ENCODE peak calls at places on chromosomes 6 and 20, in five cellular contexts. I is foreskin fibroblast, S is endothelial cell of umbilical vein, O is lower lobe of right lung, G is PC-9. H is an unnamed sample.

GRCh38 chr6:166456360-166457156 is 73.8 kb upstream of the MPC1 start:
- DNase-seq in I (no peak), S (peak; percentile 68), O (no peak), G (no peak), H (no peak)

GRCh38 chr20:57280221-57280620 is 13.8 kb upstream of the BMP7 start:
- DNase-seq in I (no peak), S (no peak), O (no peak), G (no peak), H (no peak)

GRCh38 chr6:57027301-57027700 is 19.2 kb upstream of the KIAA1586 start:
- DNase-seq in I (no peak), S (no peak), O (no peak), G (no peak), H (no peak)

GRCh38 chr6:2581611-2582010 is 169.1 kb downstream of the MYLK4 start:
- DNase-seq in I (no peak), S (peak; percentile 28), O (no peak), G (no peak), H (no peak)

GRCh38 chr20:23240519-23240918 is 110.1 kb upstream of the NXT1 start:
- DNase-seq in I (no peak), S (no peak), O (no peak), G (no peak), H (no peak)

GRCh38 chr6:148265058-148265457 is 77.6 kb upstream of the SASH1 start:
- DNase-seq in I (no peak), S (no peak), O (no peak), G (peak; percentile 50), H (no peak)

GRCh38 chr6:147648936-147649335 is 140.4 kb downstream of the SAMD5 start:
- DNase-seq in I (peak; percentile 10), S (no peak), O (no peak), G (no peak), H (no peak)

GRCh38 chr6:136387316-136387715 is 97.7 kb upstream of the BCLAF1 start:
- DNase-seq in I (no peak), S (no peak), O (no peak), G (no peak), H (no peak)

GRCh38 chr20:54476336-54476928 is 1.0 kb downstream of the DOK5 start:
- DNase-seq in I (no peak), S (no peak), O (no peak), G (no peak), H (no peak)

GRCh38 chr6:154122195-154122925 is 83.3 kb downstream of the OPRM1 start:
- DNase-seq in I (no peak), S (no peak), O (no peak), G (no peak), H (no peak)

GRCh38 chr6:137707590-137708360 is 159.3 kb upstream of the TNFAIP3 start:
- DNase-seq in I (peak; percentile 73), S (peak; percentile 68), O (peak; percentile 60), G (peak; percentile 56), H (peak; percentile 75)

GRCh38 chr6:106702046-106702445 is 72.7 kb downstream of the QRSL1 start:
- DNase-seq in I (no peak), S (no peak), O (no peak), G (no peak), H (no peak)

GRCh38 chr20:11777861-11778570 is 139.7 kb upstream of the BTBD3 start:
- DNase-seq in I (peak; percentile 52), S (peak; percentile 79), O (no peak), G (no peak), H (peak; percentile 50)

GRCh38 chr6:152293404-152293803 is 343.8 kb downstream of the SYNE1 start:
- DNase-seq in I (no peak), S (no peak), O (no peak), G (no peak), H (no peak)

GRCh38 chr6:56199956-56200355 is 47.4 kb downstream of the COL21A1 start:
- DNase-seq in I (peak; percentile 66), S (no peak), O (no peak), G (no peak), H (peak; percentile 32)

GRCh38 chr6:46419576-46420002 is 71.7 kb downstream of the RCAN2 start:
- DNase-seq in I (peak; percentile 56), S (peak; percentile 63), O (no peak), G (peak; percentile 48), H (peak; percentile 57)

GRCh38 chr6:87730310-87730709 is 28.3 kb upstream of the AKIRIN2 start:
- DNase-seq in I (no peak), S (no peak), O (no peak), G (no peak), H (peak; percentile 40)

GRCh38 chr20:17202668-17203067 is 24.2 kb upstream of the PCSK2 start:
- DNase-seq in I (no peak), S (no peak), O (no peak), G (no peak), H (no peak)

GRCh38 chr6:166370489-166370888 is 12.3 kb downstream of the MPC1 start:
- DNase-seq in I (no peak), S (no peak), O (no peak), G (no peak), H (no peak)

GRCh38 chr6:156053626-156054025 is 598.0 kb upstream of the NOX3 start:
- DNase-seq in I (no peak), S (no peak), O (no peak), G (no peak), H (no peak)

GRCh38 chr6:82589509-82590206 is 226.0 kb downstream of the TPBG start:
- DNase-seq in I (peak; percentile 85), S (peak; percentile 3), O (no peak), G (peak; percentile 6), H (peak; percentile 91)

GRCh38 chr6:156310701-156311100 is 466.5 kb upstream of the ARID1B start:
- DNase-seq in I (no peak), S (no peak), O (no peak), G (no peak), H (no peak)

GRCh38 chr6:158663465-158664167 is 13.8 kb downstream of the SYTL3 start:
- DNase-seq in I (no peak), S (no peak), O (no peak), G (no peak), H (no peak)

GRCh38 chr6:43186706-43187105 is 4.7 kb downstream of the CUL9 start:
- DNase-seq in I (no peak), S (no peak), O (no peak), G (no peak), H (no peak)

GRCh38 chr6:75445738-75446137 is 47.9 kb downstream of the FILIP1 start:
- DNase-seq in I (no peak), S (no peak), O (no peak), G (no peak), H (no peak)

GRCh38 chr6:170090561-170090960 is 200.3 kb downstream of the DLL1 start:
- DNase-seq in I (no peak), S (no peak), O (no peak), G (no peak), H (no peak)

GRCh38 chr20:57786304-57786942 is 76.6 kb upstream of the PMEPA1 start:
- DNase-seq in I (no peak), S (no peak), O (no peak), G (no peak), H (no peak)

DNA sequence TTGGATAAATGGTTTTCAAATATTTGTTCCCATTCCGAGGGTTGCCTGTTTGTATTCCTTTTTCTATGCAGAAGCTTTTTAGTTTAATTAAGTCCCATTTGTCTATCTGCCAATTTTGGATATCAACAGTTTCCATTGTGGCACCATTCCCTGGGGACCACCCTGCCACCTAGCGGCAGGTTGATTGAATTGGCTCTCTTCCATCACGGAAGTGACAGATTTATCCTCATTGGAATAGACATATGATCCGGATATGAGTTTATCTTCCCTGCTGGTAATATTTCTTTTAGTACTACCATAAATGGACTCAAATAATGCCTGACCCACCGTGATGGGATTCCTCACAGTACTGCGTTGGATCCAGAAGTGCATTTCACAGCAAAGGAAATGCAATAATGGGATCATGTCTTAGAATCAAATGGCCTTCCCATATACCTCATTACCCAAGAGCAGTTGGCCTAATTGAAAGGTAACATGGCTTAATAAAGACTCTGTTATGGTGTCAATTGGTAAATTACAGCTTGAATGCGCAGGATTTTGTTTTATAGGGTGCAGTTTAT is 327.0 kb downstream of the BMP2 start:
- DNase-seq in I (no peak), S (peak; percentile 46), O (no peak), G (no peak), H (no peak)
- TF ChIP-seq CTCF in I (peak; percentile 44), S (peak; percentile 52), O (peak; percentile 57), G (peak; percentile 76), H (peak; percentile 50)

GRCh38 chr6:149961728-149962425 is 1.9 kb upstream of the ULBP1 start:
- DNase-seq in I (peak; percentile 18), S (peak; percentile 34), O (no peak), G (no peak), H (no peak)
- TF ChIP-seq CTCF in I (peak; percentile 8), S (peak; percentile 28), O (no peak), G (peak; percentile 41), H (peak; percentile 51)

DNA sequence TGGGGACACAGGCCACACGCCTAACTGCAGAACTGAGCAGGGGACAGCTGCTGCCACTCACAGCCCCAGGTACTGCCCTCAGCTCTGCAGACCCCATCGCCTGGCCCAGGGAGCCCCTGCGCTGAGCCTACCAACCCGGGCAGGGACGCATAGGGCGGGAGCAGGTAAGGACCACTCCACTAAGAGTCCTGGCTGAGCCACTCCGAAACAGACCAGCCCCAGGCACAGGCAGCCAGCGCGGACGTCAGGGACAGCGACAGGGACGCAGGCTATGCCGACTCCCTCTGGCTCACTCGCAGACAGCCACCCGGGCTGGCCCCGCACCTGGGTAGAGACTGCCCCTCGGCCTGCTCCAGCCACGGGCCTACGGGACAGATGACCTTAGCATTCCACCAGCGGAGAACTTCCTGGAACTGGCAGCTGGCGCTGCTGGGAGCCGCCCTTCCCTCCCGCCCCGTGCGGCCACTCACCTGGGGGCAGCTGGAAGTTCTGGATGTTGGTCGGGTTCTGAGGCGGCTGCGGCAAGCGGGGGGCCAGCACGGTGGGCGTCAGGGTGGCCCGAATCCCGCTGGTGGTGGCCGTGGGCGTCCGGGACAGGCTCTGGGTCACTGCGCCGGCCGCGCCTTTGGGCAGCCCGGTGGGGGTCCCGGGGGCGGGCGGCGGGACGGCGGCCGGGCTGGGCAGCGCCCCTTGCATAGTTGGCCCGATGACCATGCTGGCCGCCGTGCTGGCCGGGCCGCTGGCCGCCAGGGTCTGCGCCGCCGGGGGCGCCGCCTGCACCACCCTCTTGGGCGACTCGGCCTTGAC is 1.5 kb downstream of the TAF4 start:
- DNase-seq in I (no peak), S (no peak), O (peak; percentile 71), G (peak; percentile 65), H (no peak)
- TF ChIP-seq CTCF in I (no peak), S (no peak), O (no peak), G (no peak), H (no peak)

GRCh38 chr6:98958791-98959190 is 11.0 kb upstream of the FBXL4 start:
- DNase-seq in I (no peak), S (peak; percentile 71), O (no peak), G (no peak), H (no peak)
- TF ChIP-seq CTCF in I (no peak), S (no peak), O (no peak), G (no peak), H (no peak)

H was measured in HFFc6.